ENCODE peak calls at places on chromosomes 5 and 9, in eight cellular contexts. N is tibial artery; B is CD8-positive, alpha-beta memory T cell; Y is HCT116; E is GM06990; R is breast epithelium; P is BJ; Q is heart left ventricle. G is an unnamed sample. For H3K36me3, the result is how much of the 10 kb centered on the place peaks cover.

GRCh38 chr9:133710661-133711427 is 27.3 kb downstream of the SARDH start:
- DNase-seq in N (no peak), B (no peak), Y (no peak), E (no peak), R (no peak), P (no peak), Q (peak), G (peak)

GRCh38 chr5:134530375-134531077 is 5.1 kb downstream of the JADE2 start:
- DNase-seq in N (peak), B (no peak), Y (no peak), E (no peak), R (no peak), P (no peak), Q (peak), G (no peak)

GRCh38 chr9:136043386-136044054 is 51.6 kb downstream of the NACC2 start:
- DNase-seq in N (peak), B (no peak), Y (no peak), E (no peak), R (no peak), P (no peak), Q (no peak), G (no peak)

GRCh38 chr5:60633336-60633735 is 66.6 kb downstream of the DEPDC1B start:
- DNase-seq in N (no peak), B (no peak), Y (no peak), E (no peak), R (no peak), P (peak), Q (no peak), G (no peak)

GRCh38 chr9:79567671-79568098 is 4.1 kb upstream of the TLE4 start:
- DNase-seq in N (no peak), B (no peak), Y (no peak), E (no peak), R (no peak), P (no peak), Q (no peak), G (no peak)

GRCh38 chr9:101477214-101477613 is 41.6 kb upstream of the ALDOB start:
- DNase-seq in N (no peak), B (no peak), Y (no peak), E (no peak), R (no peak), P (no peak), Q (no peak), G (no peak)

GRCh38 chr5:90289837-90290236 is 119.7 kb downstream of the CETN3 start:
- DNase-seq in N (no peak), B (no peak), Y (no peak), E (no peak), R (no peak), P (no peak), Q (no peak), G (no peak)

GRCh38 chr5:30106596-30106995 is 1086.9 kb upstream of the CDH6 start:
- DNase-seq in N (no peak), B (no peak), Y (no peak), E (no peak), R (no peak), P (no peak), Q (no peak), G (no peak)

GRCh38 chr5:143328589-143329220 is 74.8 kb downstream of the NR3C1 start:
- DNase-seq in N (no peak), B (no peak), Y (no peak), E (no peak), R (no peak), P (no peak), Q (no peak), G (no peak)

GRCh38 chr5:145189786-145190185 is 645.4 kb downstream of the PRELID2 start:
- DNase-seq in N (no peak), B (no peak), Y (no peak), E (no peak), R (no peak), P (no peak), Q (no peak), G (no peak)

GRCh38 chr9:33614001-33614687 is 90.1 kb downstream of the ANKRD18B start:
- DNase-seq in N (no peak), B (no peak), Y (no peak), E (no peak), R (no peak), P (no peak), Q (no peak), G (no peak)

GRCh38 chr5:156414381-156414780 is 87.4 kb downstream of the SGCD start:
- DNase-seq in N (no peak), B (no peak), Y (no peak), E (no peak), R (no peak), P (no peak), Q (no peak), G (no peak)

GRCh38 chr5:88952344-88952743 is 69.4 kb upstream of the MEF2C start:
- DNase-seq in N (no peak), B (no peak), Y (peak), E (no peak), R (no peak), P (no peak), Q (no peak), G (peak)

GRCh38 chr9:92463989-92464388 is 18.3 kb downstream of the ASPN start:
- DNase-seq in N (no peak), B (no peak), Y (no peak), E (no peak), R (no peak), P (peak), Q (no peak), G (no peak)

GRCh38 chr5:68441309-68441708 is 225.8 kb downstream of the PIK3R1 start:
- DNase-seq in N (no peak), B (no peak), Y (no peak), E (no peak), R (no peak), P (no peak), Q (no peak), G (no peak)

GRCh38 chr5:179280095-179280490 is 65.2 kb downstream of the ADAMTS2 start:
- DNase-seq in N (no peak), B (no peak), Y (no peak), E (no peak), R (no peak), P (no peak), Q (peak), G (no peak)

GRCh38 chr5:133746834-133747233 is 134.5 kb upstream of the FSTL4 start:
- DNase-seq in N (no peak), B (no peak), Y (peak), E (no peak), R (no peak), P (no peak), Q (no peak), G (no peak)

GRCh38 chr5:133511653-133512235 is 100.6 kb downstream of the FSTL4 start:
- DNase-seq in N (no peak), B (no peak), Y (no peak), E (no peak), R (no peak), P (no peak), Q (no peak), G (no peak)

GRCh38 chr5:180599590-180599914 is 8.3 kb upstream of the SCGB3A1 start:
- DNase-seq in N (no peak), B (no peak), Y (no peak), E (no peak), R (no peak), P (no peak), Q (no peak), G (no peak)

GRCh38 chr9:137236238-137236935 is 4.7 kb upstream of the TUBB4B start:
- DNase-seq in N (peak), B (peak), Y (no peak), E (peak), R (peak), P (no peak), Q (peak), G (peak)

GRCh38 chr5:86977185-86977584 is 290.5 kb upstream of the RASA1 start:
- DNase-seq in N (no peak), B (no peak), Y (no peak), E (no peak), R (no peak), P (no peak), Q (no peak), G (no peak)

GRCh38 chr9:136305822-136306690 is 2.2 kb upstream of the CCDC187 start:
- DNase-seq in N (no peak), B (no peak), Y (no peak), E (no peak), R (no peak), P (no peak), Q (no peak), G (no peak)

GRCh38 chr5:31995011-31995410 is 179.1 kb downstream of the GOLPH3 start:
- DNase-seq in N (no peak), B (no peak), Y (no peak), E (peak), R (no peak), P (no peak), Q (no peak), G (no peak)

GRCh38 chr9:129415031-129415953 is 205.6 kb downstream of the C9orf50 start:
- DNase-seq in N (no peak), B (no peak), Y (no peak), E (no peak), R (no peak), P (no peak), Q (no peak), G (no peak)

GRCh38 chr9:126113756-126114408 is 212.7 kb upstream of the MVB12B start:
- DNase-seq in N (no peak), B (no peak), Y (no peak), E (no peak), R (no peak), P (no peak), Q (no peak), G (no peak)

GRCh38 chr9:92986175-92987110 is 39.1 kb downstream of the FGD3 start:
- DNase-seq in N (no peak), B (no peak), Y (no peak), E (no peak), R (peak), P (no peak), Q (no peak), G (no peak)

GRCh38 chr9:136996361-136997281 is at the start of gene CLIC3:
- DNase-seq in N (no peak), B (peak), Y (no peak), E (peak), R (peak), P (no peak), Q (no peak), G (no peak)

GRCh38 chr5:134567651-134568338 is 42.3 kb downstream of the JADE2 start:
- DNase-seq in N (peak), B (no peak), Y (no peak), E (no peak), R (no peak), P (no peak), Q (peak), G (peak)

GRCh38 chr5:178899289-178899688 is 3.6 kb downstream of the ZFP2 start:
- DNase-seq in N (no peak), B (no peak), Y (no peak), E (no peak), R (no peak), P (no peak), Q (no peak), G (no peak)

GRCh38 chr5:148924817-148925216 is 98.4 kb downstream of the ADRB2 start:
- DNase-seq in N (no peak), B (no peak), Y (no peak), E (no peak), R (no peak), P (no peak), Q (peak), G (no peak)

GRCh38 chr5:40627708-40628107 is 52.0 kb upstream of the PTGER4 start:
- DNase-seq in N (no peak), B (no peak), Y (no peak), E (no peak), R (no peak), P (no peak), Q (no peak), G (no peak)

GRCh38 chr9:75389096-75389495 is 300.8 kb downstream of the OSTF1 start:
- DNase-seq in N (no peak), B (no peak), Y (no peak), E (no peak), R (no peak), P (no peak), Q (no peak), G (no peak)

GRCh38 chr5:119402555-119402954 is 46.7 kb downstream of the TNFAIP8 start:
- DNase-seq in N (no peak), B (no peak), Y (no peak), E (no peak), R (no peak), P (no peak), Q (no peak), G (no peak)

GRCh38 chr5:159094745-159095144 is 5.0 kb downstream of the EBF1 start:
- DNase-seq in N (peak), B (no peak), Y (peak), E (peak), R (no peak), P (no peak), Q (peak), G (peak)

GRCh38 chr9:15512889-15513288 is 2.1 kb upstream of the PSIP1 start:
- DNase-seq in N (no peak), B (no peak), Y (no peak), E (no peak), R (no peak), P (no peak), Q (no peak), G (no peak)
- H3K4me3 ChIP-seq in N (no peak), B (no peak), Y (no peak), E (no peak), R (no peak), P (no peak), Q (no peak), G (no peak)

DNA sequence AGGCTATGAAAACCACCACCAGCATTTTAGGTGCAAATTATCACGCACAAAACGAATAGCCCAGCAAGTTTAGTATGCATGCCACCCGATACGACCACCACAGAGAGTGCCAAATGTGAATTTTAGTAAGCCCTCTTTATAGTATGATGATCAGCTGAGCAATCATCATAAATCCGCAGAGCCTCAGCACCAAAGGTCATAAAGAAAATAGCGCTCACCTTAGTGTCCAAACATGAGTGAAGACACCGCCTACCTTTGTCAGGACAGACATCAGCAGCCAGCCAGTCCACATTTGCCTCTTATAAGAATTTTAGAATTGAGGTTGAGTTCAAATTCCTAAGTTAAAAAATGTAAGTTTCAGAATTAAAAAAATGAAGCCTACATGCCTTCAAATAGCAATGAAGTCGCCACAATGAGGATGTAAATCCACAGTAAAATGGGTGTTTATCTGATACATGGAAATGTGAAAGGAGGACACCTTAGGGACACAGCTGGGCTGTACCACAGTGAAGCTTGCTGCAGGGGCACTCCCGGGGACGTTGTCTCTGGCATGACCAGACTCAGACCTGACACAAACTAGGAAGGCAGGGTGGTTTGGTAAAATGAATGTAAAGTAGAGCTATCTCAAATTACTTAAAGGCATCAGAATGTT is 149.0 kb downstream of the AUH start:
- DNase-seq in N (no peak), B (no peak), Y (no peak), E (no peak), R (no peak), P (no peak), Q (no peak), G (no peak)
- H3K36me3 ChIP-seq in N (under half), B (under half), Y (under half), E (under half), R (under half), P (under half), Q (under half), G (under half)

GRCh38 chr5:1103093-1103492 is 8.8 kb downstream of the SLC12A7 start:
- DNase-seq in N (no peak), B (no peak), Y (no peak), E (no peak), R (no peak), P (no peak), Q (no peak), G (no peak)
- H3K4me3 ChIP-seq in N (no peak), B (peak), Y (no peak), E (no peak), R (no peak), P (no peak), Q (peak), G (peak)

GRCh38 chr9:5743109-5743508 is 89.8 kb downstream of the ERMP1 start:
- DNase-seq in N (no peak), B (no peak), Y (no peak), E (no peak), R (no peak), P (no peak), Q (no peak), G (no peak)
- H3K36me3 ChIP-seq in N (under half), B (under half), Y (under half), E (under half), R (under half), P (under half), Q (half or more), G (under half)